ENCODE peak calls at places on chromosomes 4 and X, in seven cellular contexts. K is M059J; P is NCI-H510A; G is stimulated activated CD4-positive, alpha-beta T cell treated with anti-CD3 and anti-CD28 coated beads, Interleukin-12 subunit alpha, Interleukin-12 subunit beta, amount 100 ng/mL, for 24 hours; R is Daoy; B is AG08396; C is HEK293T. O is an unnamed sample.

GRCh38 chr4:4766570-4766969 is 92.9 kb upstream of the MSX1 start:
- DNase-seq in B (no peak), K (no peak), G (no peak), C (no peak), R (no peak), P (no peak), O (peak; percentile 31)

GRCh38 chr4:108172780-108173598 is 4.3 kb upstream of the LEF1 start:
- DNase-seq in C (peak; percentile 67), R (peak; percentile 70), K (peak; percentile 77), G (peak; percentile 55), B (peak; percentile 78), P (peak; percentile 18), O (no peak)

GRCh38 chrX:65551489-65552339 is 17.1 kb upstream of the LAS1L start:
- DNase-seq in K (no peak), B (no peak), G (no peak), C (no peak), P (no peak), R (no peak), O (no peak)

GRCh38 chrX:154751121-154751668 is 318 bp upstream of the GAB3 start:
- DNase-seq in R (no peak), G (no peak), B (no peak), C (no peak), K (no peak), P (no peak), O (no peak)

GRCh38 chr4:110624904-110625494 is 2.1 kb upstream of the PITX2 start:
- DNase-seq in P (no peak), C (no peak), B (no peak), R (no peak), G (no peak), K (no peak), O (no peak)

GRCh38 chrX:133412246-133412645 is 3.0 kb downstream of the GPC4 start:
- DNase-seq in P (no peak), B (peak; percentile 60), K (peak; percentile 78), G (no peak), R (peak; percentile 36), C (no peak), O (peak; percentile 1)

GRCh38 chr4:2291705-2292651 is 30.1 kb upstream of the MXD4 start:
- DNase-seq in B (no peak), P (no peak), R (no peak), C (no peak), G (no peak), K (no peak), O (no peak)

GRCh38 chr4:184536070-184536880 is 61.9 kb upstream of the IRF2 start:
- DNase-seq in G (no peak), R (no peak), P (no peak), K (no peak), C (no peak), B (no peak), O (no peak)